ENCODE peak calls at places on chromosomes 4 and X, in seven cellular contexts. Y, W, B, U, M, R and S are unnamed samples.

GRCh38 chr4:21795091-21795490 is 153.5 kb downstream of the KCNIP4 start:
- DNase-seq in Y (no peak), W (no peak), B (no peak), U (no peak), M (no peak), R (no peak), S (no peak)

GRCh38 chrX:10074241-10074941 is 82.4 kb upstream of the CLCN4 start:
- DNase-seq in Y (no peak), W (no peak), B (no peak), U (no peak), M (no peak), R (no peak), S (no peak)

GRCh38 chrX:138710866-138711331 is 618 bp downstream of the FGF13 start:
- DNase-seq in Y (no peak), W (no peak), B (no peak), U (no peak), M (no peak), R (peak), S (no peak)

GRCh38 chr4:110106946-110107325 is 91.5 kb downstream of the ELOVL6 start:
- DNase-seq in Y (no peak), W (no peak), B (no peak), U (no peak), M (no peak), R (no peak), S (peak)

GRCh38 chr4:168486961-168487820 is 6.9 kb upstream of the DDX60L start:
- DNase-seq in Y (no peak), W (no peak), B (no peak), U (no peak), M (no peak), R (no peak), S (peak)

GRCh38 chr4:66062044-66062443 is 391.8 kb upstream of the EPHA5 start:
- DNase-seq in Y (no peak), W (no peak), B (no peak), U (no peak), M (no peak), R (no peak), S (no peak)

GRCh38 chr4:42636591-42636990 is 20.3 kb downstream of the ATP8A1 start:
- DNase-seq in Y (no peak), W (no peak), B (no peak), U (no peak), M (no peak), R (no peak), S (no peak)

GRCh38 chrX:21934414-21934813 is 6.1 kb upstream of the SMS start:
- DNase-seq in Y (no peak), W (no peak), B (no peak), U (no peak), M (no peak), R (no peak), S (no peak)

GRCh38 chr4:147370881-147371280 is 110.0 kb upstream of the EDNRA start:
- DNase-seq in Y (peak), W (no peak), B (no peak), U (no peak), M (no peak), R (no peak), S (no peak)

GRCh38 chr4:29311231-29311630 is 1408.9 kb upstream of the PCDH7 start:
- DNase-seq in Y (no peak), W (no peak), B (no peak), U (no peak), M (no peak), R (no peak), S (peak)

GRCh38 chrX:16914058-16914457 is 32.4 kb upstream of the REPS2 start:
- DNase-seq in Y (no peak), W (no peak), B (no peak), U (no peak), M (no peak), R (no peak), S (no peak)

GRCh38 chrX:110941906-110942305 is 146.3 kb upstream of the CHRDL1 start:
- DNase-seq in Y (no peak), W (no peak), B (no peak), U (no peak), M (no peak), R (no peak), S (no peak)

GRCh38 chr4:168942985-168943384 is 67.1 kb downstream of the CBR4 start:
- DNase-seq in Y (no peak), W (no peak), B (no peak), U (no peak), M (no peak), R (peak), S (no peak)